ENCODE peak calls at places on chromosomes 13 and 19, in six cellular contexts. H, Y, O, J, Q and B are unnamed samples.

GRCh38 chr19:37997911-37998344 is 90.9 kb downstream of the SIPA1L3 start:
- DNase-seq in J (no peak), H (no peak), Y (peak), O (peak), Q (no peak), B (peak)

GRCh38 chr13:19737844-19738557 is 44.7 kb downstream of the PSPC1 start:
- DNase-seq in Q (no peak), J (no peak), O (no peak), H (no peak), Y (no peak), B (peak)

GRCh38 chr13:29260684-29261083 is 334.8 kb downstream of the SLC7A1 start:
- DNase-seq in J (no peak), H (no peak), O (peak), Q (no peak), Y (no peak), B (no peak)

GRCh38 chr19:5337126-5337525 is 3.5 kb downstream of the PTPRS start:
- DNase-seq in J (no peak), Y (no peak), H (no peak), Q (no peak), O (no peak), B (no peak)

GRCh38 chr13:109357751-109358150 is 428.6 kb downstream of the IRS2 start:
- DNase-seq in Q (no peak), O (no peak), Y (peak), H (no peak), J (no peak), B (no peak)

GRCh38 chr19:5060591-5061339 is 91.9 kb downstream of the KDM4B start:
- DNase-seq in Y (no peak), J (no peak), O (no peak), H (no peak), Q (no peak), B (no peak)

GRCh38 chr13:113008841-113009240 is 39.8 kb downstream of the MCF2L start:
- DNase-seq in H (no peak), O (no peak), Q (no peak), J (no peak), Y (no peak), B (no peak)

GRCh38 chr13:32889986-32890565 is 126.1 kb upstream of the KL start:
- DNase-seq in J (no peak), H (no peak), Q (no peak), Y (peak), O (no peak), B (no peak)

GRCh38 chr19:1658446-1659433 is 6.3 kb upstream of the TCF3 start:
- DNase-seq in H (no peak), Q (no peak), Y (no peak), J (no peak), O (no peak), B (no peak)

GRCh38 chr19:18304194-18304495 is 18.7 kb downstream of the LSM4 start:
- DNase-seq in O (no peak), J (no peak), H (no peak), Q (no peak), Y (no peak), B (no peak)

GRCh38 chr19:47644743-47645499 is 36.0 kb downstream of the BICRA start:
- DNase-seq in H (peak), Y (no peak), O (no peak), Q (no peak), J (no peak), B (no peak)

GRCh38 chr13:24221007-24221406 is 60.5 kb downstream of the SPATA13 start:
- DNase-seq in Q (no peak), Y (no peak), H (no peak), J (no peak), O (no peak), B (no peak)

GRCh38 chr13:83557845-83558244 is 324.4 kb downstream of the SLITRK1 start:
- DNase-seq in Y (no peak), J (no peak), Q (no peak), H (no peak), O (no peak), B (no peak)

GRCh38 chr13:27120811-27121210 is 50.8 kb downstream of the USP12 start:
- DNase-seq in J (no peak), Q (no peak), Y (no peak), H (no peak), O (peak), B (peak)

GRCh38 chr13:97220151-97220900 is 1.8 kb upstream of the MBNL2 start:
- DNase-seq in Y (no peak), J (no peak), H (no peak), O (no peak), Q (no peak), B (no peak)